ENCODE peak calls at places on chromosomes 4 and X, in eight cellular contexts. K is BJ, F is lower lobe of right lung, S is GM12878, G is tibial nerve, Q is astrocyte of the spinal cord, X is cardiac fibroblast, U is thyroid gland. Z is an unnamed sample.

GRCh38 chr4:150152764-150153163 is 74.5 kb downstream of the DCLK2 start:
- DNase-seq in G (no peak), X (peak), F (no peak), U (no peak), Q (peak), K (no peak), S (no peak), Z (peak)

GRCh38 chr4:175048111-175048784 is 130.1 kb downstream of the ADAM29 start:
- DNase-seq in S (no peak), K (no peak), X (no peak), Q (no peak), U (no peak), G (no peak), F (no peak), Z (no peak)

GRCh38 chr4:102174800-102175199 is 170.5 kb downstream of the SLC39A8 start:
- DNase-seq in G (no peak), U (no peak), F (no peak), Q (peak), K (peak), S (no peak), X (peak), Z (peak)

GRCh38 chr4:2336659-2337058 is 74.8 kb upstream of the MXD4 start:
- DNase-seq in G (no peak), X (no peak), U (no peak), Q (no peak), F (no peak), K (no peak), S (no peak), Z (no peak)

GRCh38 chr4:966266-967112 is 6.9 kb downstream of the DGKQ start:
- DNase-seq in K (no peak), G (no peak), U (no peak), F (no peak), X (no peak), S (no peak), Q (no peak), Z (no peak)

GRCh38 chr4:3106339-3107186 is 32.1 kb downstream of the HTT start:
- DNase-seq in K (peak), Q (peak), G (peak), F (peak), X (peak), S (peak), U (peak), Z (peak)

GRCh38 chr4:46385235-46385634 is 4.7 kb downstream of the GABRA2 start:
- DNase-seq in S (no peak), K (no peak), U (no peak), X (no peak), F (no peak), G (no peak), Q (no peak), Z (no peak)

GRCh38 chrX:137568741-137569469 is 3.0 kb downstream of the ZIC3 start:
- DNase-seq in G (no peak), K (no peak), F (no peak), X (no peak), S (no peak), Q (peak), U (no peak), Z (no peak)

GRCh38 chr4:152971053-152971452 is 34.9 kb downstream of the FHDC1 start:
- DNase-seq in X (no peak), G (no peak), F (no peak), Q (no peak), S (no peak), K (no peak), U (no peak), Z (no peak)

GRCh38 chrX:18971506-18971905 is 12.4 kb downstream of the PHKA2 start:
- DNase-seq in Q (no peak), F (no peak), X (no peak), G (no peak), S (no peak), U (no peak), K (no peak), Z (no peak)

GRCh38 chr4:157043131-157043530 is 32.8 kb upstream of the GLRB start:
- DNase-seq in X (peak), U (no peak), K (no peak), S (no peak), Q (peak), F (no peak), G (no peak), Z (peak)

GRCh38 chrX:31331045-31331444 is 259.2 kb upstream of the FTHL17 start:
- DNase-seq in K (no peak), S (no peak), Q (no peak), X (no peak), G (no peak), U (no peak), F (no peak), Z (no peak)

GRCh38 chr4:98624642-98625041 is 33.8 kb downstream of the TSPAN5 start:
- DNase-seq in X (no peak), U (no peak), S (no peak), G (no peak), K (no peak), Q (no peak), F (no peak), Z (no peak)

GRCh38 chrX:150212672-150213480 is 150.2 kb upstream of the MAMLD1 start:
- DNase-seq in X (peak), G (no peak), K (no peak), F (no peak), Q (peak), U (no peak), S (no peak), Z (peak)

GRCh38 chr4:165740911-165741310 is 132.1 kb upstream of the TLL1 start:
- DNase-seq in X (peak), K (no peak), F (no peak), Q (no peak), U (no peak), G (no peak), S (no peak), Z (no peak)

GRCh38 chr4:156242390-156242789 is 288.7 kb upstream of the CTSO start:
- DNase-seq in U (no peak), F (no peak), X (peak), Q (peak), K (no peak), S (no peak), G (no peak), Z (no peak)

GRCh38 chr4:114538012-114538617 is 60.5 kb upstream of the UGT8 start:
- DNase-seq in X (no peak), G (no peak), K (no peak), F (no peak), S (no peak), Q (no peak), U (no peak), Z (no peak)

GRCh38 chr4:168744021-168744420 is 247.2 kb downstream of the PALLD start:
- DNase-seq in G (no peak), X (no peak), U (no peak), S (no peak), F (no peak), K (no peak), Q (peak), Z (peak)

GRCh38 chr4:164621886-164622521 is 131.9 kb upstream of the SMIM31 start:
- DNase-seq in G (no peak), Q (no peak), X (no peak), U (peak), S (no peak), K (no peak), F (no peak), Z (no peak)

GRCh38 chr4:118718511-118719170 is 33.4 kb downstream of the METTL14 start:
- DNase-seq in X (no peak), S (no peak), F (no peak), Q (no peak), K (no peak), U (no peak), G (no peak), Z (no peak)

GRCh38 chr4:10333942-10334341 is 123.3 kb downstream of the ZNF518B start:
- DNase-seq in X (no peak), G (no peak), Q (no peak), U (no peak), K (no peak), F (no peak), S (no peak), Z (no peak)

GRCh38 chrX:24369816-24370215 is 9.4 kb downstream of the SUPT20HL1 start:
- DNase-seq in Q (no peak), X (no peak), K (no peak), S (no peak), G (no peak), U (no peak), F (no peak), Z (no peak)

GRCh38 chr4:169335331-169335730 is 64.6 kb upstream of the SH3RF1 start:
- DNase-seq in K (no peak), S (no peak), F (no peak), X (peak), G (no peak), Q (no peak), U (no peak), Z (peak)

GRCh38 chr4:2469192-2469984 is 482 bp downstream of the RNF4 start:
- DNase-seq in S (no peak), K (no peak), Q (no peak), U (peak), F (peak), G (peak), X (peak), Z (peak)

GRCh38 chr4:184322328-184323025 is 104.8 kb upstream of the ENPP6 start:
- DNase-seq in X (no peak), G (no peak), S (no peak), Q (no peak), K (no peak), F (no peak), U (no peak), Z (no peak)

GRCh38 chr4:80306255-80306654 is 29.3 kb upstream of the CFAP299 start:
- DNase-seq in K (no peak), S (no peak), G (no peak), U (no peak), X (no peak), Q (peak), F (no peak), Z (peak)

GRCh38 chr4:42655921-42656735 is 777 bp downstream of the ATP8A1 start:
- DNase-seq in G (peak), K (no peak), U (peak), S (no peak), F (peak), Q (peak), X (no peak), Z (peak)

GRCh38 chr4:2812985-2813384 is 20.1 kb downstream of the SH3BP2 start:
- DNase-seq in X (no peak), F (no peak), U (no peak), S (no peak), G (no peak), Q (no peak), K (no peak), Z (peak)

DNA sequence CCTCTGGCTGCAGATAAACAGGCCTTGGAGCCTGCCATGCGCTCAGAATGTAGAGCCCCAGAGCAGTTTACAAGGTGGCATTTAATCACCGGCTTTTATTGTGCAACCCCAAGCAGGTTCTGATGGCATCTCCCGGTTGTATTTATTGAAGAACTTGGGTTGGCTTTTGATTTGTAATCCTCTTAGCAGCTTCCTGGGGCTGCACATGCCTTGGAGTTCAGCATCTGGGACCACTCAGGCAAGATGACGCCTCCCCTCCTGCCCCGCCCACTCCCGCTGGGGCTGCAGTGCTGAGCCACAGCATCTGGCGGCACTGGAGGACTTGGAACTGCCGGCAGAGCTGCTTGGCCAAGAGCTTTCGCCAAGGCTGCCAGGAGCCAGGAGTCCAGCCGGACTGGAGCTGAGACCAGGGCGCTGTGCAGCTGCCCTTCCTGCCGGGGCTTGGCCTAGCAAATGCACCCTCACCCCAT is 5.3 kb downstream of the HTRA3 start:
- DNase-seq in Q (peak), S (no peak), K (peak), X (peak), F (peak), U (peak), G (peak), Z (peak)
- TF ChIP-seq CTCF in Q (peak), S (no peak), K (peak), X (peak), F (peak), U (peak), G (no peak), Z (peak)

GRCh38 chrX:15814811-15815210 is 24.5 kb downstream of the ZRSR2 start:
- DNase-seq in K (no peak), Q (no peak), F (no peak), G (no peak), X (no peak), U (no peak), S (no peak), Z (no peak)

GRCh38 chrX:15816453-15816838 is 26.2 kb downstream of the ZRSR2 start:
- DNase-seq in Q (no peak), G (no peak), U (no peak), S (no peak), X (no peak), K (no peak), F (no peak), Z (no peak)

GRCh38 chrX:15812212-15812938 is 22.1 kb downstream of the ZRSR2 start:
- DNase-seq in Q (no peak), S (no peak), F (no peak), U (no peak), X (no peak), K (no peak), G (no peak), Z (no peak)

GRCh38 chrX:15816886-15817285 is 26.6 kb downstream of the ZRSR2 start:
- DNase-seq in F (no peak), Q (peak), U (no peak), X (peak), S (peak), K (no peak), G (no peak), Z (no peak)

GRCh38 chrX:15815779-15816452 is 25.6 kb downstream of the ZRSR2 start:
- DNase-seq in S (peak), X (peak), Q (no peak), K (no peak), U (no peak), F (no peak), G (no peak), Z (peak)
- TF ChIP-seq CTCF in S (peak), X (peak), Q (peak), K (peak), U (no peak), F (no peak), G (no peak), Z (peak)

GRCh38 chr4:158861766-158862165 is 92.9 kb downstream of the FNIP2 start:
- DNase-seq in X (no peak), S (no peak), K (no peak), G (no peak), Q (no peak), U (no peak), F (no peak), Z (no peak)
- TF ChIP-seq CTCF in X (no peak), S (no peak), K (no peak), G (no peak), Q (no peak), U (no peak), F (no peak), Z (no peak)

GRCh38 chrX:22666441-22666840 is 333.3 kb upstream of the DDX53 start:
- DNase-seq in X (peak), F (no peak), Q (peak), K (no peak), S (no peak), G (no peak), U (no peak), Z (no peak)
- TF ChIP-seq CTCF in X (peak), F (no peak), Q (peak), K (peak), S (peak), G (no peak), U (no peak), Z (peak)